ENCODE peak calls at places on chromosomes 5 and 9, in six cellular contexts. One of them, this sample, is unnamed.

GRCh38 chr5:141753971-141754713 is 72.1 kb upstream of the ARAP3 start:
- DNase-seq in AG09309: no peak
- DNase-seq in iris pigment epithelial cell: peak
- DNase-seq in fibroblast of the aortic adventitia: peak
- DNase-seq in BE2C: no peak
- DNase-seq in mesothelial cell of epicardium: no peak
- DNase-seq in this sample: no peak

GRCh38 chr5:6026766-6027165 is 351.6 kb downstream of the MED10 start:
- DNase-seq in AG09309: no peak
- DNase-seq in mesothelial cell of epicardium: no peak
- DNase-seq in iris pigment epithelial cell: no peak
- DNase-seq in BE2C: no peak
- DNase-seq in fibroblast of the aortic adventitia: no peak
- DNase-seq in this sample: no peak

GRCh38 chr5:88452820-88453219 is 184.2 kb upstream of the TMEM161B start:
- DNase-seq in iris pigment epithelial cell: peak
- DNase-seq in fibroblast of the aortic adventitia: peak
- DNase-seq in mesothelial cell of epicardium: no peak
- DNase-seq in BE2C: no peak
- DNase-seq in AG09309: no peak
- DNase-seq in this sample: no peak

GRCh38 chr9:106707722-106708121 is 155.2 kb upstream of the ZNF462 start:
- DNase-seq in AG09309: no peak
- DNase-seq in mesothelial cell of epicardium: no peak
- DNase-seq in iris pigment epithelial cell: no peak
- DNase-seq in fibroblast of the aortic adventitia: no peak
- DNase-seq in BE2C: no peak
- DNase-seq in this sample: no peak

GRCh38 chr5:100889165-100889564 is 13.9 kb downstream of the ST8SIA4 start:
- DNase-seq in BE2C: no peak
- DNase-seq in AG09309: no peak
- DNase-seq in mesothelial cell of epicardium: no peak
- DNase-seq in fibroblast of the aortic adventitia: no peak
- DNase-seq in iris pigment epithelial cell: no peak
- DNase-seq in this sample: no peak

GRCh38 chr9:114263853-114264510 is 58.9 kb upstream of the ORM1 start:
- DNase-seq in mesothelial cell of epicardium: no peak
- DNase-seq in fibroblast of the aortic adventitia: no peak
- DNase-seq in BE2C: peak
- DNase-seq in iris pigment epithelial cell: no peak
- DNase-seq in AG09309: no peak
- DNase-seq in this sample: no peak

GRCh38 chr5:64497390-64497789 is 8.4 kb upstream of the RGS7BP start:
- DNase-seq in AG09309: no peak
- DNase-seq in fibroblast of the aortic adventitia: peak
- DNase-seq in mesothelial cell of epicardium: no peak
- DNase-seq in BE2C: no peak
- DNase-seq in iris pigment epithelial cell: peak
- DNase-seq in this sample: peak

GRCh38 chr5:98769006-98769255 is 4.5 kb upstream of the RGMB start:
- DNase-seq in AG09309: no peak
- DNase-seq in mesothelial cell of epicardium: no peak
- DNase-seq in fibroblast of the aortic adventitia: no peak
- DNase-seq in iris pigment epithelial cell: no peak
- DNase-seq in BE2C: no peak
- DNase-seq in this sample: no peak

GRCh38 chr9:111161015-111161415 is 122.7 kb upstream of the LPAR1 start:
- DNase-seq in fibroblast of the aortic adventitia: peak
- DNase-seq in BE2C: no peak
- DNase-seq in mesothelial cell of epicardium: no peak
- DNase-seq in AG09309: peak
- DNase-seq in iris pigment epithelial cell: peak
- DNase-seq in this sample: peak

GRCh38 chr9:94937214-94937903 is 210.9 kb downstream of the AOPEP start:
- DNase-seq in mesothelial cell of epicardium: no peak
- DNase-seq in BE2C: no peak
- DNase-seq in fibroblast of the aortic adventitia: peak
- DNase-seq in AG09309: no peak
- DNase-seq in iris pigment epithelial cell: peak
- DNase-seq in this sample: peak

GRCh38 chr5:135833961-135834638 is 363 bp upstream of the SLC25A48 start:
- DNase-seq in AG09309: no peak
- DNase-seq in BE2C: no peak
- DNase-seq in iris pigment epithelial cell: peak
- DNase-seq in fibroblast of the aortic adventitia: peak
- DNase-seq in mesothelial cell of epicardium: no peak
- DNase-seq in this sample: no peak

GRCh38 chr9:69758981-69759477 is 782 bp downstream of the PTAR1 start:
- DNase-seq in BE2C: no peak
- DNase-seq in iris pigment epithelial cell: no peak
- DNase-seq in AG09309: no peak
- DNase-seq in fibroblast of the aortic adventitia: peak
- DNase-seq in mesothelial cell of epicardium: no peak
- DNase-seq in this sample: no peak

GRCh38 chr5:175202461-175203065 is 241.4 kb downstream of the DRD1 start:
- DNase-seq in AG09309: peak
- DNase-seq in BE2C: peak
- DNase-seq in mesothelial cell of epicardium: no peak
- DNase-seq in iris pigment epithelial cell: peak
- DNase-seq in fibroblast of the aortic adventitia: peak
- DNase-seq in this sample: no peak

GRCh38 chr5:179698935-179699639 is at the start of gene CANX:
- DNase-seq in AG09309: no peak
- DNase-seq in iris pigment epithelial cell: no peak
- DNase-seq in fibroblast of the aortic adventitia: no peak
- DNase-seq in BE2C: no peak
- DNase-seq in mesothelial cell of epicardium: no peak
- DNase-seq in this sample: no peak

GRCh38 chr5:10493884-10494283 is 52.2 kb downstream of the ROPN1L start:
- DNase-seq in iris pigment epithelial cell: no peak
- DNase-seq in AG09309: no peak
- DNase-seq in fibroblast of the aortic adventitia: no peak
- DNase-seq in mesothelial cell of epicardium: no peak
- DNase-seq in BE2C: no peak
- DNase-seq in this sample: no peak

GRCh38 chr9:126965541-126966428 is 51.2 kb downstream of the RALGPS1 start:
- DNase-seq in fibroblast of the aortic adventitia: peak
- DNase-seq in BE2C: peak
- DNase-seq in iris pigment epithelial cell: peak
- DNase-seq in AG09309: no peak
- DNase-seq in mesothelial cell of epicardium: no peak
- DNase-seq in this sample: peak

This sample was measured in amniotic stem cell.